ENCODE peak calls at places on chromosome 13, in six cellular contexts. One of them, this sample, is unnamed.

GRCh38 chr13:91169641-91170040 is 177.8 kb upstream of the MIR17HG start:
- DNase-seq in AG08396: no peak
- DNase-seq in activated CD4-positive, CD25-positive, alpha-beta regulatory T cell: no peak
- DNase-seq in NCI-H1092: no peak
- DNase-seq in activated CD4-positive, alpha-beta T cell treated with anti-CD3 and anti-CD28 coated beads, Interleukin-2, amount 50 U/mL, for 24 hours: no peak
- DNase-seq in BJ: no peak
- DNase-seq in this sample: no peak

GRCh38 chr13:98460519-98460918 is 116.4 kb downstream of the STK24 start:
- DNase-seq in BJ: peak
- DNase-seq in NCI-H1092: no peak
- DNase-seq in activated CD4-positive, alpha-beta T cell treated with anti-CD3 and anti-CD28 coated beads, Interleukin-2, amount 50 U/mL, for 24 hours: no peak
- DNase-seq in activated CD4-positive, CD25-positive, alpha-beta regulatory T cell: no peak
- DNase-seq in AG08396: no peak
- DNase-seq in this sample: no peak

GRCh38 chr13:48304132-48304876 is 753 bp downstream of the RB1 start:
- DNase-seq in activated CD4-positive, alpha-beta T cell treated with anti-CD3 and anti-CD28 coated beads, Interleukin-2, amount 50 U/mL, for 24 hours: no peak
- DNase-seq in BJ: no peak
- DNase-seq in AG08396: peak
- DNase-seq in NCI-H1092: no peak
- DNase-seq in activated CD4-positive, CD25-positive, alpha-beta regulatory T cell: no peak
- DNase-seq in this sample: peak

GRCh38 chr13:45333973-45334922 is 6.7 kb downstream of the TPT1 start:
- DNase-seq in BJ: no peak
- DNase-seq in AG08396: no peak
- DNase-seq in NCI-H1092: no peak
- DNase-seq in activated CD4-positive, CD25-positive, alpha-beta regulatory T cell: no peak
- DNase-seq in activated CD4-positive, alpha-beta T cell treated with anti-CD3 and anti-CD28 coated beads, Interleukin-2, amount 50 U/mL, for 24 hours: no peak
- DNase-seq in this sample: no peak

GRCh38 chr13:101231751-101232428 is 184.4 kb downstream of the NALCN start:
- DNase-seq in activated CD4-positive, CD25-positive, alpha-beta regulatory T cell: no peak
- DNase-seq in AG08396: no peak
- DNase-seq in NCI-H1092: no peak
- DNase-seq in BJ: no peak
- DNase-seq in activated CD4-positive, alpha-beta T cell treated with anti-CD3 and anti-CD28 coated beads, Interleukin-2, amount 50 U/mL, for 24 hours: no peak
- DNase-seq in this sample: no peak

GRCh38 chr13:113129480-113129879 is 6.9 kb downstream of the F10 start:
- DNase-seq in BJ: no peak
- DNase-seq in activated CD4-positive, alpha-beta T cell treated with anti-CD3 and anti-CD28 coated beads, Interleukin-2, amount 50 U/mL, for 24 hours: no peak
- DNase-seq in activated CD4-positive, CD25-positive, alpha-beta regulatory T cell: no peak
- DNase-seq in AG08396: no peak
- DNase-seq in NCI-H1092: no peak
- DNase-seq in this sample: no peak

GRCh38 chr13:112059457-112060317 is 7.3 kb upstream of the SOX1 start:
- DNase-seq in AG08396: no peak
- DNase-seq in activated CD4-positive, CD25-positive, alpha-beta regulatory T cell: no peak
- DNase-seq in activated CD4-positive, alpha-beta T cell treated with anti-CD3 and anti-CD28 coated beads, Interleukin-2, amount 50 U/mL, for 24 hours: no peak
- DNase-seq in BJ: no peak
- DNase-seq in NCI-H1092: no peak
- DNase-seq in this sample: no peak

GRCh38 chr13:62920181-62920580 is 1504.5 kb upstream of the PCDH20 start:
- DNase-seq in NCI-H1092: no peak
- DNase-seq in AG08396: no peak
- DNase-seq in activated CD4-positive, alpha-beta T cell treated with anti-CD3 and anti-CD28 coated beads, Interleukin-2, amount 50 U/mL, for 24 hours: no peak
- DNase-seq in BJ: peak
- DNase-seq in activated CD4-positive, CD25-positive, alpha-beta regulatory T cell: no peak
- DNase-seq in this sample: no peak

GRCh38 chr13:38899581-38899980 is 91.0 kb downstream of the STOML3 start:
- DNase-seq in BJ: no peak
- DNase-seq in NCI-H1092: no peak
- DNase-seq in AG08396: no peak
- DNase-seq in activated CD4-positive, alpha-beta T cell treated with anti-CD3 and anti-CD28 coated beads, Interleukin-2, amount 50 U/mL, for 24 hours: no peak
- DNase-seq in activated CD4-positive, CD25-positive, alpha-beta regulatory T cell: no peak
- DNase-seq in this sample: no peak

GRCh38 chr13:32594339-32594738 is 8.1 kb downstream of the PDS5B start:
- DNase-seq in activated CD4-positive, alpha-beta T cell treated with anti-CD3 and anti-CD28 coated beads, Interleukin-2, amount 50 U/mL, for 24 hours: no peak
- DNase-seq in activated CD4-positive, CD25-positive, alpha-beta regulatory T cell: no peak
- DNase-seq in AG08396: no peak
- DNase-seq in NCI-H1092: no peak
- DNase-seq in BJ: no peak
- DNase-seq in this sample: no peak

GRCh38 chr13:110217811-110218210 is 89.1 kb downstream of the COL4A1 start:
- DNase-seq in activated CD4-positive, CD25-positive, alpha-beta regulatory T cell: no peak
- DNase-seq in BJ: no peak
- DNase-seq in AG08396: no peak
- DNase-seq in NCI-H1092: no peak
- DNase-seq in activated CD4-positive, alpha-beta T cell treated with anti-CD3 and anti-CD28 coated beads, Interleukin-2, amount 50 U/mL, for 24 hours: no peak
- DNase-seq in this sample: no peak

GRCh38 chr13:101092985-101093384 is 323.3 kb downstream of the NALCN start:
- DNase-seq in activated CD4-positive, alpha-beta T cell treated with anti-CD3 and anti-CD28 coated beads, Interleukin-2, amount 50 U/mL, for 24 hours: no peak
- DNase-seq in AG08396: peak
- DNase-seq in activated CD4-positive, CD25-positive, alpha-beta regulatory T cell: no peak
- DNase-seq in BJ: no peak
- DNase-seq in NCI-H1092: no peak
- DNase-seq in this sample: no peak

GRCh38 chr13:49517461-49517860 is 21.7 kb downstream of the PHF11 start:
- DNase-seq in AG08396: no peak
- DNase-seq in activated CD4-positive, CD25-positive, alpha-beta regulatory T cell: no peak
- DNase-seq in activated CD4-positive, alpha-beta T cell treated with anti-CD3 and anti-CD28 coated beads, Interleukin-2, amount 50 U/mL, for 24 hours: no peak
- DNase-seq in BJ: no peak
- DNase-seq in NCI-H1092: no peak
- DNase-seq in this sample: no peak